ENCODE peak calls at places on chromosomes 11 and 22, in seven cellular contexts. K is HCT116, F is HepG2, O is T47D, M is H1, Z is K562, S is GM12878. H is an unnamed sample.

GRCh38 chr11:111635706-111636045 is 33.4 kb downstream of the SIK2 start:
- DNase-seq in F (no peak), K (no peak), S (no peak), O (no peak), M (no peak), Z (peak; percentile 36), H (peak; percentile 38)

GRCh38 chr11:115242982-115243381 is 261.2 kb downstream of the CADM1 start:
- DNase-seq in S (no peak), M (no peak), F (no peak), K (no peak), Z (no peak), O (no peak), H (no peak)

GRCh38 chr11:37571248-37571647 is 973.2 kb upstream of the RAG2 start:
- DNase-seq in F (no peak), K (no peak), Z (no peak), S (no peak), M (no peak), O (no peak), H (no peak)

GRCh38 chr11:115317428-115318185 is 186.6 kb downstream of the CADM1 start:
- DNase-seq in K (no peak), S (no peak), Z (no peak), O (no peak), F (no peak), M (no peak), H (no peak)

GRCh38 chr11:118766035-118766434 is 24.9 kb downstream of the DDX6 start:
- DNase-seq in M (no peak), S (no peak), F (no peak), O (no peak), Z (no peak), K (no peak), H (no peak)

GRCh38 chr11:94171693-94172440 is 43.2 kb downstream of the PANX1 start:
- DNase-seq in O (peak; percentile 36), S (no peak), M (peak; percentile 83), K (peak; percentile 16), Z (peak; percentile 75), F (peak; percentile 31), H (peak; percentile 39)

GRCh38 chr11:118908264-118908663 is 17.5 kb downstream of the BCL9L start:
- DNase-seq in O (no peak), Z (no peak), S (no peak), F (no peak), K (no peak), M (no peak), H (no peak)

GRCh38 chr11:11657101-11657935 is 35.5 kb upstream of the GALNT18 start:
- DNase-seq in M (no peak), S (no peak), F (no peak), K (no peak), O (no peak), Z (no peak), H (no peak)

GRCh38 chr11:92500463-92500862 is 275.8 kb downstream of the FAT3 start:
- DNase-seq in M (no peak), O (no peak), S (no peak), K (no peak), Z (no peak), F (no peak), H (no peak)

GRCh38 chr11:95768521-95768920 is 21.1 kb downstream of the FAM76B start:
- DNase-seq in M (no peak), S (no peak), F (no peak), K (no peak), Z (no peak), O (no peak), H (no peak)

GRCh38 chr11:64447717-64448598 is 89.0 kb downstream of the RPS6KA4 start:
- DNase-seq in Z (no peak), O (peak; percentile 30), M (no peak), S (peak; percentile 40), F (no peak), K (no peak), H (peak; percentile 41)

DNA sequence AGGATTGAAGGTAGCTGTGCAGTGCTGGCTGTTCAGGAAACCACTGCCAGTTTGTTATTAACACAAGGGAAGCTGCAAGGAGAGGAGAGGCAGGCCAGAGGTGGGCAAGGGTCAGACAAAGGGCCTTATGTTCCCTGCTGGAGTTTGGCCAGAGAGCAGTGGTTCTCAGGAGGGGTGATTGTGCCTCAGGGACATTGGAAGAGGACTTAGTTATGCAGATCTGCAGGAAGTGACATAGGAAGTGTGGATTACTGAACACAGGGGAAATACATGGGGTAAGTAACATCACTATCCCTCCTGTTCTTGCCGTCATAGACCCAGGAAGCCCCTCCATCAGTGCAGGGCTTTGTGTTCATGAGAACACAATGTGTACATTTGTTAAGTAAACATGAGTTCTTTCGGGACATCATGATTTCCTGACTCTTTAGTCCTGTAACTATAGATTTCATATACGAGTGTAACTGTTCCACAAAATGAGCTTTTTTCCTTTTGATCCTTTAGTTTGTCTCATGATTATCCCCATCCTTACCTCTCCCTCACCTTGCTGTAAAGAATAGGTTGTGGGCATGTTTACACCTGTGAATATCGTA is 5.9 kb downstream of the SRRD start:
- DNase-seq in Z (no peak), M (no peak), O (no peak), K (no peak), S (no peak), F (peak; percentile 71), H (no peak)
- TF ChIP-seq JUND in Z (no peak), M (no peak), O (no peak), K (no peak), S (no peak), F (no peak), H (no peak)

GRCh38 chr11:127919206-127920000 is 668.0 kb downstream of the ETS1 start:
- DNase-seq in O (no peak), S (no peak), F (no peak), Z (no peak), M (no peak), K (no peak), H (no peak)
- TF ChIP-seq JUND in O (no peak), S (no peak), F (no peak), Z (no peak), M (no peak), K (no peak), H (peak; percentile 36)

GRCh38 chr11:90204832-90205646 is 17.8 kb downstream of the CHORDC1 start:
- DNase-seq in Z (peak; percentile 56), M (no peak), O (no peak), K (peak; percentile 39), F (peak; percentile 66), S (no peak), H (peak; percentile 34)
- TF ChIP-seq JUND in Z (no peak), M (no peak), O (no peak), K (no peak), F (no peak), S (no peak), H (no peak)

DNA sequence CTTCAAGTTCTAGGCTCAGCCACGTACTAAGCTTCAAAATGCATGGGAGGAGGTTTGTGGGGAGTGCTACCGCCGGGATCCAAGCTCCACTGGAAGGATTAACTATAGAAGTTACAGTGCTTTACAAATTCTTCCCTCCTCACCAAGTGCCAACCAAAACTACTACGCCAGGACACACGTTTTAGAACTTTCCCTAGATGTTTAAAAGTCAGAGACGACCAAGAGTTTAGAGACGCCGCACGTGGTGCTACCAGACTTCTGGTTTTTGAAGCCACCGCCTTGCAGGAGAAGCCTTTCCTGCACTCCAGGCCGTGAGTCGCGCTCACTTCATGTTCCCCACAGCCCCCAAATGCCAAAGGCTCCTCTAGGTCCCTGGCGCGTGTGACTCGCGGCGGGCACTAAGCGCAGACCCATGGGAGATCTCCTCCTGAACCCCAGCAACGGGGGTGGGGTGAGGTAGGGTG is 734 bp downstream of the SNU13 start:
- DNase-seq in S (no peak), M (no peak), F (no peak), O (no peak), K (no peak), Z (peak; percentile 35), H (peak; percentile 27)
- TF ChIP-seq JUND in S (no peak), M (no peak), F (no peak), O (no peak), K (no peak), Z (no peak), H (no peak)

DNA sequence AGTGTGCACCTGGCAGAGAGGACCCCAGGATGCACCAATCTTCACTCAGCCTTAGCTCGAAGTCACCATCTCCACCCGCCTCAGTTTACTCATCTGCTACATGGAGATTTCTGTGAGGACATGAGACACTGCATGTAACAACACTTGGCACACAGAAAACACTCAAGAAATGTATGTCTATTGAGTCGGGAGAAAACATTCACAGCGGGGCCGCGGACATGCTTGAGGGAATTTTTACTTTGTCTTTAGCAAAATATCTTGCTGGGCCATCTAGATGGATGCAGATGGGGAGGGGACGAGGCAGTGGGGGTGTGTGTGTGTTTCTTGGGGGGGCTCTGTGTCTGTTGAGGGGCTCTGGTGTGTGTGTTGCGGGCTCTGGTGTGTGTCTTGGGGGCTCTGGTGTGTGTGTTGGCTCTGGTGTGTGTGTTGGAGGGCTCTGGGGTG is 28.4 kb upstream of the RFPL3 start:
- DNase-seq in Z (no peak), F (no peak), M (peak; percentile 20), O (no peak), K (no peak), S (no peak), H (no peak)
- TF ChIP-seq JUND in Z (no peak), F (no peak), M (no peak), O (no peak), K (no peak), S (no peak), H (no peak)

GRCh38 chr11:46105902-46106301 is 15.4 kb downstream of the PHF21A start:
- DNase-seq in Z (no peak), O (no peak), F (no peak), M (no peak), K (no peak), S (no peak), H (no peak)

GRCh38 chr11:46107780-46108179 is 13.5 kb downstream of the PHF21A start:
- DNase-seq in M (no peak), F (no peak), S (no peak), O (no peak), K (no peak), Z (peak; percentile 43), H (no peak)

GRCh38 chr11:46107408-46107718 is 13.9 kb downstream of the PHF21A start:
- DNase-seq in Z (no peak), F (no peak), S (no peak), O (no peak), K (no peak), M (no peak), H (no peak)

GRCh38 chr11:46105134-46105628 is 16.1 kb downstream of the PHF21A start:
- DNase-seq in K (no peak), F (no peak), O (no peak), Z (peak; percentile 35), S (no peak), M (no peak), H (peak; percentile 32)

DNA sequence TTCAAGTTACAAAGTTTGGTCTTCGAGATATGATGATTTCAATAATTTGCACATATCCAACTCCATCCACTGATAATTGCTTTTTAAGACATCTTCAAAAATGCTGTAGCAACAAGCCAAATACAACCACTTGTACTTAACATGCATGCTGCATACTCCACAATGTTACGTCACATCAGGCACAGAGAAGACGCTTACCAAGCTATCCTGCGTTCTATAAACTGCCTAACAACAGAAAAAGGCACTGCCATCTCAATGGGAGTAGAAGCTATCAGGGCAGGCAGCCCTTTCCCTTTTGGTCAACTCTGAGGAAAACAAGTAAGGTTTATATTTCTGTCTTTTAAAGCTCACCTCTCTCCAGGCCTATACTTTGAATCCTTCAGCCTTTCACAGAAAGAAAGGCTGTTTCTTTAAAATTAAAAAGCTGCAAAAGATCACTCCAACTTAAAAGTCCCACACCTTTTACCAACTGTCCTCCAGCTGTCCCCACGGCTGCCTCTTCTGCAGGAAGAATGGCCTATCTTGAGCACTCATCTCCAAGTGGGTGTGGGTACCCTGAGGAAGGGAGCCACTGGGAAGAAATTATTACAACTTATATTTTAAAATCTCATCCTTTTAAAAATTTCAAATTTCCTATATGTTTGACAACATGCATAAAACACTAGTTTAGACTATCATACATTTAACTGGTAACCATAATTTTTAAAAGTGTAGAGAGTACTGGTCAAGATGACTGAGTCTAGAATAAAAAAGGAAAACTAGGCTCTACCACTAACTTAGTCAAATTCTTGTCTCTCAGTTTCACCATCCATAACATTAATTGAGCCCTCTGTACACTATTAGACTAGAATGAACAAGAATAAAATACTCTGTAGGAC is 14.5 kb downstream of the PHF21A start:
- DNase-seq in Z (peak; percentile 75), M (no peak), O (no peak), F (no peak), K (no peak), S (no peak), H (peak; percentile 19)
- TF ChIP-seq JUND in Z (no peak), M (no peak), O (no peak), F (no peak), K (no peak), S (no peak), H (no peak)

H was measured in SK-N-SH.